ENCODE peak calls at places on chromosomes 12 and 14, in seven cellular contexts. One of them, this sample, is unnamed.

GRCh38 chr14:101071493-101071891 is 168.0 kb upstream of the RTL1 start:
- DNase-seq in left ventricle myocardium inferior: no peak
- DNase-seq in A549: no peak
- DNase-seq in CD8-positive, alpha-beta T cell: no peak
- DNase-seq in foreskin fibroblast: no peak
- DNase-seq in suprapubic skin: no peak
- DNase-seq in AG04450: no peak
- DNase-seq in this sample: no peak

GRCh38 chr14:77212933-77213656 is 31.5 kb downstream of the TMEM63C start:
- DNase-seq in left ventricle myocardium inferior: no peak
- DNase-seq in A549: peak
- DNase-seq in CD8-positive, alpha-beta T cell: no peak
- DNase-seq in foreskin fibroblast: peak
- DNase-seq in suprapubic skin: no peak
- DNase-seq in AG04450: no peak
- DNase-seq in this sample: no peak

GRCh38 chr14:103626150-103626850 is 2.7 kb upstream of the KLC1 start:
- DNase-seq in left ventricle myocardium inferior: no peak
- DNase-seq in A549: no peak
- DNase-seq in CD8-positive, alpha-beta T cell: no peak
- DNase-seq in foreskin fibroblast: no peak
- DNase-seq in suprapubic skin: no peak
- DNase-seq in AG04450: no peak
- DNase-seq in this sample: no peak

GRCh38 chr14:82704218-82704617 is 1170.6 kb upstream of the SEL1L start:
- DNase-seq in left ventricle myocardium inferior: no peak
- DNase-seq in A549: no peak
- DNase-seq in CD8-positive, alpha-beta T cell: no peak
- DNase-seq in foreskin fibroblast: no peak
- DNase-seq in suprapubic skin: no peak
- DNase-seq in AG04450: no peak
- DNase-seq in this sample: no peak

GRCh38 chr14:32364941-32365340 is 35.8 kb downstream of the AKAP6 start:
- DNase-seq in left ventricle myocardium inferior: no peak
- DNase-seq in A549: no peak
- DNase-seq in CD8-positive, alpha-beta T cell: no peak
- DNase-seq in foreskin fibroblast: no peak
- DNase-seq in suprapubic skin: no peak
- DNase-seq in AG04450: no peak
- DNase-seq in this sample: no peak

GRCh38 chr14:52473557-52473956 is 78.7 kb downstream of the TXNDC16 start:
- DNase-seq in left ventricle myocardium inferior: no peak
- DNase-seq in A549: no peak
- DNase-seq in CD8-positive, alpha-beta T cell: no peak
- DNase-seq in foreskin fibroblast: no peak
- DNase-seq in suprapubic skin: no peak
- DNase-seq in AG04450: no peak
- DNase-seq in this sample: peak

GRCh38 chr12:76341436-76342030 is 6.7 kb downstream of the BBS10 start:
- DNase-seq in left ventricle myocardium inferior: no peak
- DNase-seq in A549: no peak
- DNase-seq in CD8-positive, alpha-beta T cell: no peak
- DNase-seq in foreskin fibroblast: peak
- DNase-seq in suprapubic skin: no peak
- DNase-seq in AG04450: no peak
- DNase-seq in this sample: no peak

GRCh38 chr12:12592930-12593329 is 18.7 kb upstream of the CREBL2 start:
- DNase-seq in left ventricle myocardium inferior: no peak
- DNase-seq in A549: peak
- DNase-seq in CD8-positive, alpha-beta T cell: no peak
- DNase-seq in foreskin fibroblast: no peak
- DNase-seq in suprapubic skin: no peak
- DNase-seq in AG04450: no peak
- DNase-seq in this sample: no peak

GRCh38 chr14:59244581-59244980 is 56.1 kb downstream of the DAAM1 start:
- DNase-seq in left ventricle myocardium inferior: no peak
- DNase-seq in A549: no peak
- DNase-seq in CD8-positive, alpha-beta T cell: no peak
- DNase-seq in foreskin fibroblast: no peak
- DNase-seq in suprapubic skin: no peak
- DNase-seq in AG04450: no peak
- DNase-seq in this sample: no peak

GRCh38 chr12:124358572-124358971 is 63.7 kb downstream of the RFLNA start:
- DNase-seq in left ventricle myocardium inferior: no peak
- DNase-seq in A549: no peak
- DNase-seq in CD8-positive, alpha-beta T cell: no peak
- DNase-seq in foreskin fibroblast: no peak
- DNase-seq in suprapubic skin: no peak
- DNase-seq in AG04450: no peak
- DNase-seq in this sample: no peak

GRCh38 chr12:57171668-57172067 is 24.2 kb upstream of the LRP1-AS start:
- DNase-seq in left ventricle myocardium inferior: no peak
- DNase-seq in A549: no peak
- DNase-seq in CD8-positive, alpha-beta T cell: no peak
- DNase-seq in foreskin fibroblast: peak
- DNase-seq in suprapubic skin: no peak
- DNase-seq in AG04450: peak
- DNase-seq in this sample: no peak

GRCh38 chr12:1594045-1594294 is 411 bp downstream of the FBXL14 start:
- DNase-seq in left ventricle myocardium inferior: peak
- DNase-seq in A549: peak
- DNase-seq in CD8-positive, alpha-beta T cell: no peak
- DNase-seq in foreskin fibroblast: peak
- DNase-seq in suprapubic skin: no peak
- DNase-seq in AG04450: no peak
- DNase-seq in this sample: no peak

GRCh38 chr12:1593232-1594044 is 943 bp downstream of the FBXL14 start:
- DNase-seq in left ventricle myocardium inferior: peak
- DNase-seq in A549: no peak
- DNase-seq in CD8-positive, alpha-beta T cell: peak
- DNase-seq in foreskin fibroblast: no peak
- DNase-seq in suprapubic skin: peak
- DNase-seq in AG04450: no peak
- DNase-seq in this sample: no peak

GRCh38 chr12:1591543-1591942 is 2.8 kb downstream of the FBXL14 start:
- DNase-seq in left ventricle myocardium inferior: no peak
- DNase-seq in A549: no peak
- DNase-seq in CD8-positive, alpha-beta T cell: no peak
- DNase-seq in foreskin fibroblast: no peak
- DNase-seq in suprapubic skin: no peak
- DNase-seq in AG04450: no peak
- DNase-seq in this sample: no peak

GRCh38 chr12:1591029-1591428 is 3.4 kb downstream of the FBXL14 start:
- DNase-seq in left ventricle myocardium inferior: no peak
- DNase-seq in A549: peak
- DNase-seq in CD8-positive, alpha-beta T cell: no peak
- DNase-seq in foreskin fibroblast: no peak
- DNase-seq in suprapubic skin: no peak
- DNase-seq in AG04450: no peak
- DNase-seq in this sample: no peak

DNA sequence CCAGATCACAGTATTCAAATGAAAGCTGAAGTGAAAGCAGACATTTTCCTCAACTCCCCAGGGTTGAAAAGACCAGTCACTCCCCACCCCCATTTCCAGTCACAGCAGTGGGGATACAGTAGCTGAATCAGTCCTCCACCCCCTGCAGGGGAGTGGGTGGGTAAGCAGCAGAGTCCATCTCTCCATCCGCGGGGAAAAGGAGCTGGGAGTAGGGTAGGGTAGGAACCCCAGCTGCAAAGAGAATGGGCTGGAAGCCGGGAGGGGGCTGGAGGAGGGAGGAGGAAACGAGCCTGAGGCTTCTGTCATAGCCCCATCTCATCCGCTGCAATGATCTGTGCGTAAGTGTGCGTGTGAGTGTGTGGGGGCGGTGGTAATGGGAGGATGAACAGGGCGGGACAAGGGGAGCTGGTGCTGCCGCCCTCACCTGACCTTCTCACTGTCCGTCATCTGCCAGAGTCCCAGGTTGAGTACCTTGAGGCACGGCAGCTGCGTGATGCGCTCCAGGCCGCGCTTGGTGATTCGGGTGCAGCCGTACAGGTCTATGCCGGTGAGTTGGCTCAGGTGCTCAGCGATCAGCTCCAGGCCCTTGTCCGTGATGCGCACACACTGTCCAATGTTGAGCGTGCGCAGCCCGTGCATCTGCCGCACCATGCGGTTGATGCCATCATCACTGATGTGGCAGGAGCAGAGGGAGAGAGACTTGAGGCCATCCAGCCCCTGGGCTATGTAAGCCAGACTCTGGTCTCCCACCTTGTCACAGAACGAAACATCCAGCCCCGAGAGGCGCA is 1.7 kb downstream of the FBXL14 start:
- DNase-seq in left ventricle myocardium inferior: no peak
- DNase-seq in A549: no peak
- DNase-seq in CD8-positive, alpha-beta T cell: peak
- DNase-seq in foreskin fibroblast: peak
- DNase-seq in suprapubic skin: no peak
- DNase-seq in AG04450: no peak
- DNase-seq in this sample: no peak
- TF ChIP-seq CTCF in left ventricle myocardium inferior: no peak
- TF ChIP-seq CTCF in A549: no peak
- TF ChIP-seq CTCF in CD8-positive, alpha-beta T cell: no peak
- TF ChIP-seq CTCF in foreskin fibroblast: peak
- TF ChIP-seq CTCF in suprapubic skin: no peak
- TF ChIP-seq CTCF in AG04450: peak
- TF ChIP-seq CTCF in this sample: no peak

DNA sequence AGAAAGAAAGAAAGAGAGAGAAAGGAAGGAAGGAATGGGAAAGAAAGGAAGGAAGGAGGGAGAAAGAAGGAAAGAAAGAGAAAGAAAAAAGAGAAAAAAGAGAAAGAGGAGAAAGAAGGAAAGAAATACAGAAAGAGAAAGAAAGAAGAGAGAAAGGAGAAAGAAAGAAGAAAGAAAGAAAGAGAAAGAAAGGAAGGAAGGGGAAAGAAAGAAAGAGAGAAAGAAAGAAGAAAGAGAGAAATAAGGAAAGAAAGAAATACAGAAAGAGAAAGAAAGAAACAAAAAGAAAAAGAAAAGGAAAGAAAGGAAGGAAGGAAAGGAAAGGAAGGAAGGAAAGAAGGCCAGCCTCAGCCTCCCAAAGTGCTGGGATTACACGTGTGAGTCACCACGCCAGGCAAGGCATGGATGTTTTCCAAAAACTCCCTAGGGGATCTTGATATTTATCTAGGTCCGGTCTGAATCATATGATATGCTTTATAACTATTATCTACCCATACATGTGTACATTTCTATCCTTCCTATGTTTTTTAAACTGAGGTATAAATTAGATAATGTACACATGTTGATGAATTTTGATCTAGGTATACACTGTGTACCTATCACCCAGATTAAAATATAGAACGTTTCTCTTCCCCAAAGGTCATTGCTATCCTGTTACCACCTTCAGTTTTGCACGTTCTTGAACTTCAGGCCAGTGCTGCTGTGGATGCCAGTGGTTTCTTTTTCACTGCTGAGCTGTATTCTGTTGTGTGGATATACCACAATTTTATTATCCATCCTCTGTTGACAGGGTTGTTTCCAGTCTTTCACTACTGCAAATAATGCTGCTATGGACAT is 177.9 kb downstream of the RBM19 start:
- DNase-seq in left ventricle myocardium inferior: no peak
- DNase-seq in A549: no peak
- DNase-seq in CD8-positive, alpha-beta T cell: no peak
- DNase-seq in foreskin fibroblast: no peak
- DNase-seq in suprapubic skin: no peak
- DNase-seq in AG04450: no peak
- DNase-seq in this sample: no peak
- TF ChIP-seq CTCF in left ventricle myocardium inferior: no peak
- TF ChIP-seq CTCF in A549: no peak
- TF ChIP-seq CTCF in CD8-positive, alpha-beta T cell: no peak
- TF ChIP-seq CTCF in foreskin fibroblast: no peak
- TF ChIP-seq CTCF in suprapubic skin: no peak
- TF ChIP-seq CTCF in AG04450: no peak
- TF ChIP-seq CTCF in this sample: no peak

GRCh38 chr12:108514973-108515814 is at the start of gene FICD:
- DNase-seq in left ventricle myocardium inferior: peak
- DNase-seq in A549: peak
- DNase-seq in CD8-positive, alpha-beta T cell: peak
- DNase-seq in foreskin fibroblast: peak
- DNase-seq in suprapubic skin: peak
- DNase-seq in AG04450: peak
- DNase-seq in this sample: peak

GRCh38 chr12:108518101-108518715 is 3.1 kb downstream of the FICD start:
- DNase-seq in left ventricle myocardium inferior: no peak
- DNase-seq in A549: no peak
- DNase-seq in CD8-positive, alpha-beta T cell: no peak
- DNase-seq in foreskin fibroblast: no peak
- DNase-seq in suprapubic skin: no peak
- DNase-seq in AG04450: no peak
- DNase-seq in this sample: no peak

GRCh38 chr12:108517288-108518100 is 2.4 kb downstream of the FICD start:
- DNase-seq in left ventricle myocardium inferior: no peak
- DNase-seq in A549: no peak
- DNase-seq in CD8-positive, alpha-beta T cell: no peak
- DNase-seq in foreskin fibroblast: no peak
- DNase-seq in suprapubic skin: no peak
- DNase-seq in AG04450: no peak
- DNase-seq in this sample: no peak

GRCh38 chr12:108515916-108516315 is 839 bp downstream of the FICD start:
- DNase-seq in left ventricle myocardium inferior: no peak
- DNase-seq in A549: no peak
- DNase-seq in CD8-positive, alpha-beta T cell: no peak
- DNase-seq in foreskin fibroblast: no peak
- DNase-seq in suprapubic skin: no peak
- DNase-seq in AG04450: no peak
- DNase-seq in this sample: no peak

DNA sequence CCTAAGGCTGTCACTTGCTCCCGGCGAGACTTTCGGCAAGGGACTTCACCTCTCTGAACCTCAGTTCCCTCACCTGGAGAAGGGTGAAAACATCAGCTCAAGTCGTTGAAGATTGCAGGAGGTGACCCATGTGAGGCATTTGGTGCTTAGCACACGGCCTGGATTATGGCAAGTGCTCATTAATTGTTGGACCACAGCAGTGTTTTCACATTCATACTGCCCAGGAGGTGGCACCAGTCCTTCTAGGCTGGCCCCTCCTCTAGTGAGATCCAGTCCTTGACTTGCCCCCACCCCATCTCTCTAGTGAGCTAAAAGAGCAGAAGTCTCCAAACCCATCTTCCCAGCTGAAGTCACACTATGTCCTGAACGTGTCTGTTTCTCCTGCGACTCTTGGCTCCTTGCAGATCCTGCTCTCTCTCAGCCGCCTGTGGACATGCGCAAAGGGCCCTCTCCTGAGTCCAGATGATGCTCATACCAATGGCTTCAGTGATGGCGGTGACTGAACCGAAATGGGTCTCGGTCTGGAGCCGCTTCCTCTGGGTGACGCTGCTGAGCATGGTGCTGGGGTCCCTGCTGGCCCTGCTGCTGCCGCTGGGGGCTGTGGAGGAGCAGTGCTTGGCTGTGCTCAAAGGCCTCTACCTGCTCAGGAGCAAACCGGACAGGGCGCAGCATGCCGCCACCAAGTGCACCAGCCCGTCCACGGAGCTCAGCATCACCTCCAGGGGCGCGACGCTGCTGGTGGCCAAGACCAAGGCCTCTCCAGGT is 1.6 kb downstream of the FICD start:
- DNase-seq in left ventricle myocardium inferior: no peak
- DNase-seq in A549: no peak
- DNase-seq in CD8-positive, alpha-beta T cell: no peak
- DNase-seq in foreskin fibroblast: no peak
- DNase-seq in suprapubic skin: no peak
- DNase-seq in AG04450: no peak
- DNase-seq in this sample: no peak
- TF ChIP-seq CTCF in left ventricle myocardium inferior: no peak
- TF ChIP-seq CTCF in A549: no peak
- TF ChIP-seq CTCF in CD8-positive, alpha-beta T cell: no peak
- TF ChIP-seq CTCF in foreskin fibroblast: no peak
- TF ChIP-seq CTCF in suprapubic skin: no peak
- TF ChIP-seq CTCF in AG04450: no peak
- TF ChIP-seq CTCF in this sample: peak

GRCh38 chr12:132955094-132955932 is 793 bp downstream of the ZNF605 start:
- DNase-seq in left ventricle myocardium inferior: peak
- DNase-seq in A549: peak
- DNase-seq in CD8-positive, alpha-beta T cell: no peak
- DNase-seq in foreskin fibroblast: peak
- DNase-seq in suprapubic skin: no peak
- DNase-seq in AG04450: peak
- DNase-seq in this sample: peak
- TF ChIP-seq CTCF in left ventricle myocardium inferior: no peak
- TF ChIP-seq CTCF in A549: no peak
- TF ChIP-seq CTCF in CD8-positive, alpha-beta T cell: no peak
- TF ChIP-seq CTCF in foreskin fibroblast: no peak
- TF ChIP-seq CTCF in suprapubic skin: no peak
- TF ChIP-seq CTCF in AG04450: no peak
- TF ChIP-seq CTCF in this sample: peak

This sample was measured in AG09319.